ENCODE peak calls at places on chromosomes 2 and 18, in eight cellular contexts. W is testis, K is adrenal gland, Z is prostate gland, U is uterus, N is heart left ventricle, M is esophagus muscularis mucosa, C is stomach. G is an unnamed sample. For H3K9me3, the result is how much of the 10 kb centered on the place peaks cover.

GRCh38 chr2:203820969-203821368 is 46.6 kb upstream of the CTLA4 start:
- DNase-seq in K (no peak), Z (no peak), C (no peak), N (no peak), W (no peak), U (no peak), M (no peak), G (no peak)

GRCh38 chr18:79965119-79965902 is 868 bp downstream of the HSBP1L1 start:
- DNase-seq in K (peak), Z (no peak), W (no peak), C (peak), U (no peak), N (no peak), M (no peak), G (peak)

GRCh38 chr2:181178823-181179412 is 198.5 kb downstream of the UBE2E3 start:
- DNase-seq in W (peak), N (no peak), M (no peak), C (no peak), K (no peak), Z (no peak), U (no peak), G (no peak)

GRCh38 chr2:227826019-227826521 is 12.4 kb downstream of the CCL20 start:
- DNase-seq in C (no peak), Z (peak), N (no peak), U (no peak), M (no peak), W (no peak), K (no peak), G (no peak)

GRCh38 chr18:13641551-13642439 is 84.6 kb downstream of the FAM210A start:
- DNase-seq in C (no peak), Z (no peak), W (peak), K (peak), N (peak), M (no peak), U (no peak), G (peak)

GRCh38 chr18:13427354-13427753 is 208.8 kb downstream of the LDLRAD4 start:
- DNase-seq in N (peak), K (no peak), C (peak), W (peak), M (no peak), U (peak), Z (peak), G (no peak)

GRCh38 chr2:229715895-229716507 is 1.6 kb upstream of the DNER start:
- DNase-seq in K (peak), C (no peak), N (no peak), Z (no peak), W (peak), M (no peak), U (no peak), G (no peak)

GRCh38 chr18:5015213-5015612 is 181.8 kb downstream of the AKAIN1 start:
- DNase-seq in C (no peak), Z (no peak), M (no peak), W (no peak), N (no peak), K (no peak), U (no peak), G (no peak)

GRCh38 chr18:74508366-74508765 is 12.2 kb downstream of the CNDP2 start:
- DNase-seq in K (no peak), C (peak), W (no peak), N (no peak), M (no peak), U (no peak), Z (no peak), G (no peak)

GRCh38 chr18:24928479-24928878 is 423.5 kb downstream of the ZNF521 start:
- DNase-seq in K (no peak), N (no peak), C (no peak), M (no peak), W (no peak), Z (no peak), U (no peak), G (no peak)

GRCh38 chr2:40797115-40797514 is 345.2 kb upstream of the SLC8A1 start:
- DNase-seq in C (no peak), M (no peak), K (no peak), Z (no peak), N (no peak), W (no peak), U (peak), G (no peak)

DNA sequence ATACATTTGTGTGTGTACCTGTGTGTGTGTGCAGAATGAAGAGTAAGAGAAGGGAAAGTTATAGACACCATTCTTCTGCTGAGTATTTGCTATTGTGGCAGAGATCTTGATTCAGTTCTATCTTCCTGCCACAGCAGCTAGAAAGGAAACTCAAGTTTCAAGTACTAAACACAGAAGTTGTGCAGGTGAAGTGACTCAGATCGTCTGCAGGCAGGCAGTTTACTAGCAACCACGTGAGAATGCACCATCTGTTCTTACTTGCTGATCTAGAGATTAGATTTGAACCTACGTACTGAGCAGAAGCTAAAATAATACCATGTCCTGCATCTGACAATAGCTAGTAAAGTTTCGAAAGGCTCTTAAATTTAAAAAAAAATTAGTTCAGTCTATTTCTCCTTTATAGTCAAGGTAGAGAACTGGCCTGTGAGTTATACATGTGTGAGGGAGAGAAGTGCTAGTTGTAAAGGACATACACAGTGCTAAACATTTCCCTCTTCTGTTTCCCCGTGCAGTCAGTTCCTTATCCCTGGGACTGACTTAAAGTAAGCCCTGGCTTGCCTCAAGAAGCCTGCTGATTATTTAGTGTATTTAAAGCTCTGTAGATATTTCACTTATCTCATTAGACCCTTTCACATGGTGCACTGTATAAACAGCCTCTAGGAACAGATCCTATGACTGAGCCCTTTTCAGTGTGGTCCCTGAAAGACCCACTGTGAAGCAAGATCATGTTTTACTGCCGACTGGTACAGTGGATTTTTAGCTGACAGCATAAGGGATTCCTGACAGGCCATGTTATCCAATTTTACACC is 45.0 kb downstream of the SLC38A11 start:
- DNase-seq in W (no peak), Z (peak), M (no peak), U (no peak), C (peak), N (no peak), K (peak), G (peak)
- TF ChIP-seq POLR2A in W (no peak), Z (no peak), M (no peak), U (no peak), C (no peak), N (no peak), K (no peak), G (no peak)

DNA sequence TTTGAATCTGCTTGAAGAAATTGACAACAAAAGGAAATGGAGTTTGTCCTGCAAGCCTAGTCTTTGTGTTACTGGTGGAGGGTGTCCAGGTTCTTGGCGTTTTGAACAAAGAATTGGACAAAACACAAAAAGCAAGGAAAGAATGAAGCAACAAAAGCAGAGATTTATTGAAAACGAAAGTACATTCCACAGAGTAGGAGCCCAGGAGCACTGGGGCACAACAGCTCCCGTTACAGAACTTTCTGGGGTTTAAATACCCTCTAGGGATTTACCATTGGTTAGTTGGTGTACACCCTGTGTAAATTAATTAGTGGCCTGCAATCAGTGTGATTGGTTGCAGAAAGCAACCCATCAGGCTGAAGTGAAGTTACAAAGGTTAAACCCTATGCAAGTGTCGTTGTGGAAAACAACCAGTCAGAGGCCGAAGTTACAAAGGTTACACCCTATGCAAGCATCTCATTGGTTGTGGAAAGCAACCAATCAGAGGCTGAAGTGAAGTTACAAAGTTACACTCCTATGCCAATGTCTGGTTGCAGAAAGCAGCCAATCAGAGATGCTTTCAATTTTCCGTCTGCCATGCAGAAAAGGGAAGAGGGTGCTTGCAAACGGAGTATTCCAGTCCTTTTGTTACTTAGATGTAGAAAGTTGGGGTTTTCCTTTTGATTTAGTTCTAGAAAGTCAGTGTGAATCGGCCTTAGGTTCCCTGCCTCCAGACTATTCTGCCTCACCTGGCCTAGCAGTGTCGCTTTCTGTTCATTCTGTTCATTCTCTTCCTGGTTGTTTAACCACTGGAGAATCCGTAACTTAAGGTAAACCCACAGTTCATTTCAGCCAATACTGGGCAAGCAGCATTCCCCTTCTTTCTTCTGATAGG is 47.6 kb upstream of the PTH2R start:
- DNase-seq in K (no peak), Z (no peak), N (no peak), U (no peak), W (peak), C (no peak), M (no peak), G (no peak)
- H3K4me3 ChIP-seq in K (no peak), Z (no peak), N (no peak), U (no peak), W (peak), C (no peak), M (no peak), G (no peak)

GRCh38 chr2:239721531-239721930 is 303.6 kb downstream of the NDUFA10 start:
- DNase-seq in Z (no peak), K (no peak), M (no peak), U (no peak), C (no peak), W (no peak), N (no peak), G (no peak)

GRCh38 chr2:239723486-239724193 is 301.5 kb downstream of the NDUFA10 start:
- DNase-seq in K (no peak), M (no peak), Z (no peak), C (peak), N (no peak), U (peak), W (no peak), G (no peak)

GRCh38 chr2:239720411-239721365 is 304.5 kb downstream of the NDUFA10 start:
- DNase-seq in K (no peak), C (no peak), Z (no peak), M (no peak), N (no peak), W (no peak), U (no peak), G (no peak)

GRCh38 chr2:239722760-239723448 is 302.2 kb downstream of the NDUFA10 start:
- DNase-seq in K (no peak), C (peak), M (no peak), Z (no peak), U (no peak), W (no peak), N (no peak), G (no peak)

GRCh38 chr2:239721991-239722759 is 303.0 kb downstream of the NDUFA10 start:
- DNase-seq in N (no peak), U (no peak), Z (no peak), C (peak), M (no peak), W (no peak), K (no peak), G (no peak)
- H3K9me3 ChIP-seq in N (under half), U (under half), Z (under half), C (under half), M (under half), W (under half), K (under half), G (under half)

GRCh38 chr2:218418321-218418716 is 604 bp upstream of the VIL1 start:
- DNase-seq in K (no peak), C (no peak), W (no peak), M (no peak), N (no peak), U (no peak), Z (no peak), G (no peak)

GRCh38 chr2:218419630-218420216 is 800 bp downstream of the VIL1 start:
- DNase-seq in M (no peak), N (no peak), K (no peak), C (no peak), U (no peak), W (no peak), Z (no peak), G (no peak)

GRCh38 chr2:218421027-218421426 is 2.1 kb downstream of the VIL1 start:
- DNase-seq in M (no peak), C (no peak), Z (no peak), N (no peak), K (no peak), U (no peak), W (no peak), G (no peak)

GRCh38 chr2:218422403-218423086 is 3.6 kb downstream of the VIL1 start:
- DNase-seq in W (no peak), M (no peak), C (no peak), K (no peak), N (no peak), U (no peak), Z (no peak), G (no peak)

DNA sequence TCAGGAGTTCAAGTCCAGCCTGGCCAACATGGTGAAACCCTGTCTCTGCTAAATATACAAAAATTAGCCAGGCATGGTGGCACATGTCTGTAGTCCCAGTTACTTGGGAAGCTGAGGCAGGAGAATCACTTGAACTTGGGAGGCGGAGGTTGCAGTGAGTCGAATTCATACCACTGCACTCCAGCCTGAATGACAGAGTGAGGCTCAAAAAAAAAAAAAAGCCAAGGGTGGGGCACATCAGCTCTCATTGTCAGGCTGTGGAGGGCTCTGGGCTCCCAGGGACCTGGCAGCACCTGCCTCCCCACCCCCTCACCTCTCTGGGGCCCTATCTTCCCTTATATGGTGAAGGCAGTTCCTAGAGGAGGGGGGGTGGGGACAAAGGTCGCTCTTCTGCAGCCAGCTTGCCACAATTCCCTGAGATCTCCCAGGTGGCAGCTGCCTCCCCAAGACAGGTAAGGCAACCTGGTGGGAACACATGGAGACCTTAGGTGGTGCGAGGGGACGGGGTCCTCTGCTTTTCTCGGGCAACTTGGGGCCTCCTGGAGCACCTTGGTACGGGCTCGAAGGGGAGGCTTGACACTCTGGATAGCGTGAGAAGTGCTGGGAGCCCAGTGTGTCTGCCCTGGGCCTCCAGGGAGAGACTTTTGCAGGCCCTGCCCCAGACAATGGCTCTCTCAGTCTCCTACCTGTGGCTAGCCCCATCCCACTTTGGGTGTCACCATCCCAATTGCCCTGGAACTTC is at the start of gene VIL1:
- DNase-seq in K (no peak), U (no peak), Z (no peak), W (no peak), M (no peak), N (no peak), C (no peak), G (no peak)
- TF ChIP-seq POLR2A in K (no peak), U (no peak), Z (no peak), W (no peak), M (no peak), N (no peak), C (no peak), G (no peak)

GRCh38 chr2:8514748-8515389 is 167.0 kb upstream of the ID2 start:
- DNase-seq in M (no peak), K (no peak), U (no peak), W (no peak), N (no peak), C (no peak), Z (no peak), G (no peak)
- H3K4me3 ChIP-seq in M (no peak), K (peak), U (no peak), W (no peak), N (no peak), C (no peak), Z (no peak), G (no peak)